ENCODE peak calls at places on chromosome 11, in nine cellular contexts. N is neural crest cell; V is breast epithelium; P is non-pigmented ciliary epithelial cell; Y is WTC11; B is psoas muscle; T is progenitor cell of endocrine pancreas; X is CD4-positive, CD25-positive, alpha-beta regulatory T cell; H is KBM-7. R is an unnamed sample.
A peak's percentile ranks its signal among the peaks of the same experiment; 100 is the strongest.

GRCh38 chr11:68312117-68312779 is at the start of gene LRP5:
- DNase-seq in N (no peak), V (no peak), P (no peak), Y (no peak), B (no peak), T (peak; percentile 37), X (no peak), H (no peak), R (no peak)

GRCh38 chr11:63534076-63534475 is 2.5 kb upstream of the PLAAT4 start:
- DNase-seq in N (no peak), V (no peak), P (no peak), Y (no peak), B (no peak), T (no peak), X (no peak), H (no peak), R (no peak)

GRCh38 chr11:111097191-111097590 is 148.3 kb upstream of the POU2AF2 start:
- DNase-seq in N (no peak), V (no peak), P (no peak), Y (peak; percentile 53), B (peak; percentile 59), T (peak; percentile 48), X (no peak), H (no peak), R (no peak)

GRCh38 chr11:765025-765801 is 12.1 kb downstream of the GATD1 start:
- DNase-seq in N (peak; percentile 45), V (no peak), P (no peak), Y (peak; percentile 82), B (peak; percentile 83), T (no peak), X (peak; percentile 78), H (peak; percentile 80), R (no peak)

GRCh38 chr11:130314184-130314748 is 451 bp downstream of the ZBTB44 start:
- DNase-seq in N (peak; percentile 36), V (peak; percentile 54), P (no peak), Y (peak; percentile 57), B (peak; percentile 81), T (peak; percentile 49), X (peak; percentile 68), H (peak; percentile 88), R (no peak)

GRCh38 chr11:61694971-61695706 is 14.9 kb downstream of the DAGLA start:
- DNase-seq in N (no peak), V (peak; percentile 89), P (no peak), Y (no peak), B (peak; percentile 91), T (no peak), X (no peak), H (no peak), R (no peak)

GRCh38 chr11:1566381-1567051 is 5.6 kb downstream of the DUSP8 start:
- DNase-seq in N (no peak), V (no peak), P (no peak), Y (no peak), B (peak; percentile 39), T (no peak), X (no peak), H (no peak), R (no peak)

GRCh38 chr11:124899376-124900145 is 1.9 kb upstream of the ROBO4 start:
- DNase-seq in N (no peak), V (no peak), P (no peak), Y (no peak), B (no peak), T (no peak), X (no peak), H (no peak), R (no peak)

GRCh38 chr11:61832758-61833157 is 4.7 kb downstream of the FADS2 start:
- DNase-seq in N (no peak), V (no peak), P (no peak), Y (no peak), B (no peak), T (no peak), X (no peak), H (no peak), R (no peak)

GRCh38 chr11:105856954-105857353 is 165.1 kb downstream of the MSANTD4 start:
- DNase-seq in N (no peak), V (no peak), P (no peak), Y (no peak), B (no peak), T (no peak), X (no peak), H (no peak), R (no peak)

R was measured in SK-N-MC.